ENCODE peak calls at places on chromosomes 5 and 9, in seven cellular contexts. One of them, this sample, is unnamed.

GRCh38 chr9:127450170-127450830 is 906 bp downstream of the RPL12 start:
- DNase-seq in heart left ventricle: no peak
- DNase-seq in fibroblast of the aortic adventitia: peak
- DNase-seq in colonic mucosa: peak
- DNase-seq in WTC11: no peak
- DNase-seq in OCI-LY7: peak
- DNase-seq in Calu3: no peak
- DNase-seq in this sample: peak

GRCh38 chr5:166907314-166907713 is 1384.1 kb upstream of the WWC1 start:
- DNase-seq in Calu3: no peak
- DNase-seq in WTC11: no peak
- DNase-seq in OCI-LY7: no peak
- DNase-seq in colonic mucosa: no peak
- DNase-seq in fibroblast of the aortic adventitia: peak
- DNase-seq in heart left ventricle: no peak
- DNase-seq in this sample: peak

GRCh38 chr9:36485647-36486453 is 85.8 kb upstream of the RNF38 start:
- DNase-seq in colonic mucosa: peak
- DNase-seq in heart left ventricle: peak
- DNase-seq in Calu3: no peak
- DNase-seq in OCI-LY7: no peak
- DNase-seq in fibroblast of the aortic adventitia: no peak
- DNase-seq in WTC11: no peak
- DNase-seq in this sample: peak

GRCh38 chr9:34575775-34576592 is 13.5 kb downstream of the CNTFR start:
- DNase-seq in heart left ventricle: no peak
- DNase-seq in Calu3: no peak
- DNase-seq in fibroblast of the aortic adventitia: no peak
- DNase-seq in OCI-LY7: no peak
- DNase-seq in WTC11: no peak
- DNase-seq in colonic mucosa: peak
- DNase-seq in this sample: no peak

GRCh38 chr9:20028849-20029231 is 240.0 kb upstream of the SLC24A2 start:
- DNase-seq in fibroblast of the aortic adventitia: no peak
- DNase-seq in OCI-LY7: no peak
- DNase-seq in colonic mucosa: no peak
- DNase-seq in heart left ventricle: peak
- DNase-seq in Calu3: no peak
- DNase-seq in WTC11: no peak
- DNase-seq in this sample: no peak

GRCh38 chr5:9339206-9339818 is 206.6 kb downstream of the SEMA5A start:
- DNase-seq in fibroblast of the aortic adventitia: no peak
- DNase-seq in WTC11: peak
- DNase-seq in heart left ventricle: no peak
- DNase-seq in colonic mucosa: no peak
- DNase-seq in Calu3: no peak
- DNase-seq in OCI-LY7: peak
- DNase-seq in this sample: peak

GRCh38 chr9:133990366-133991210 is 1.5 kb downstream of the VAV2 start:
- DNase-seq in OCI-LY7: no peak
- DNase-seq in heart left ventricle: no peak
- DNase-seq in Calu3: peak
- DNase-seq in colonic mucosa: peak
- DNase-seq in fibroblast of the aortic adventitia: peak
- DNase-seq in WTC11: peak
- DNase-seq in this sample: peak

GRCh38 chr9:77997611-77998349 is 33.8 kb downstream of the GNAQ start:
- DNase-seq in WTC11: no peak
- DNase-seq in colonic mucosa: no peak
- DNase-seq in fibroblast of the aortic adventitia: no peak
- DNase-seq in OCI-LY7: no peak
- DNase-seq in Calu3: no peak
- DNase-seq in heart left ventricle: peak
- DNase-seq in this sample: no peak

GRCh38 chr5:135216072-135216812 is 182.2 kb upstream of the PITX1 start:
- DNase-seq in colonic mucosa: peak
- DNase-seq in OCI-LY7: no peak
- DNase-seq in fibroblast of the aortic adventitia: no peak
- DNase-seq in WTC11: no peak
- DNase-seq in Calu3: no peak
- DNase-seq in heart left ventricle: no peak
- DNase-seq in this sample: no peak

GRCh38 chr9:129081388-129081889 is 528 bp downstream of the DOLPP1 start:
- DNase-seq in colonic mucosa: no peak
- DNase-seq in Calu3: no peak
- DNase-seq in WTC11: no peak
- DNase-seq in heart left ventricle: no peak
- DNase-seq in fibroblast of the aortic adventitia: no peak
- DNase-seq in OCI-LY7: no peak
- DNase-seq in this sample: peak

GRCh38 chr5:157596449-157596848 is 20.9 kb upstream of the ADAM19 start:
- DNase-seq in Calu3: no peak
- DNase-seq in colonic mucosa: no peak
- DNase-seq in heart left ventricle: no peak
- DNase-seq in WTC11: no peak
- DNase-seq in OCI-LY7: peak
- DNase-seq in fibroblast of the aortic adventitia: no peak
- DNase-seq in this sample: no peak

GRCh38 chr5:33379757-33380156 is 61.0 kb upstream of the TARS1 start:
- DNase-seq in heart left ventricle: no peak
- DNase-seq in WTC11: peak
- DNase-seq in colonic mucosa: no peak
- DNase-seq in OCI-LY7: peak
- DNase-seq in fibroblast of the aortic adventitia: peak
- DNase-seq in Calu3: no peak
- DNase-seq in this sample: peak

GRCh38 chr9:123368481-123369153 is 12.6 kb downstream of the CRB2 start:
- DNase-seq in Calu3: no peak
- DNase-seq in colonic mucosa: no peak
- DNase-seq in heart left ventricle: no peak
- DNase-seq in WTC11: no peak
- DNase-seq in fibroblast of the aortic adventitia: no peak
- DNase-seq in OCI-LY7: no peak
- DNase-seq in this sample: no peak

GRCh38 chr5:173946353-173946752 is 42.6 kb upstream of the C5orf47 start:
- DNase-seq in fibroblast of the aortic adventitia: no peak
- DNase-seq in Calu3: no peak
- DNase-seq in heart left ventricle: no peak
- DNase-seq in OCI-LY7: no peak
- DNase-seq in WTC11: no peak
- DNase-seq in colonic mucosa: no peak
- DNase-seq in this sample: no peak

GRCh38 chr9:32291370-32291769 is 93.1 kb upstream of the ACO1 start:
- DNase-seq in OCI-LY7: no peak
- DNase-seq in heart left ventricle: no peak
- DNase-seq in colonic mucosa: no peak
- DNase-seq in fibroblast of the aortic adventitia: no peak
- DNase-seq in WTC11: no peak
- DNase-seq in Calu3: no peak
- DNase-seq in this sample: no peak

GRCh38 chr5:41416336-41416735 is 94.1 kb downstream of the PLCXD3 start:
- DNase-seq in OCI-LY7: no peak
- DNase-seq in WTC11: no peak
- DNase-seq in Calu3: no peak
- DNase-seq in colonic mucosa: no peak
- DNase-seq in fibroblast of the aortic adventitia: no peak
- DNase-seq in heart left ventricle: no peak
- DNase-seq in this sample: peak

GRCh38 chr9:94993141-94993820 is 266.8 kb downstream of the AOPEP start:
- DNase-seq in Calu3: no peak
- DNase-seq in heart left ventricle: no peak
- DNase-seq in WTC11: no peak
- DNase-seq in fibroblast of the aortic adventitia: peak
- DNase-seq in OCI-LY7: no peak
- DNase-seq in colonic mucosa: no peak
- DNase-seq in this sample: no peak

GRCh38 chr5:132836852-132837251 is 6.4 kb upstream of the SHROOM1 start:
- DNase-seq in WTC11: no peak
- DNase-seq in Calu3: no peak
- DNase-seq in heart left ventricle: no peak
- DNase-seq in colonic mucosa: no peak
- DNase-seq in fibroblast of the aortic adventitia: no peak
- DNase-seq in OCI-LY7: no peak
- DNase-seq in this sample: no peak

DNA sequence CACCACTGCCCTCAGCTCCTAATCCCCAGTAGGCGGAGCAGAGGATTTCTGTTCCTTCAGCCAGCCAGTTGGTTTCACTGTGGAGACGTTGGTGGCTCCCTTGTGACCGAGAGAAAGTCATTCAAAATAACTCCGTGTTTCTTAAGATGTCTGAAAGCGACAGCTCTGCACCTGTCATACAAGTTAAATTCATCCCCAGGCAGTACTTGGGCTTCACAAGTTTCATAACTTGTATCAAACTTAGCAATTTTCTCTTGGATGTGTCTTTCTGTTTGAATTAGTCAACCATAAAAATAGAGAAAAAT is 410 bp upstream of the CDKN2B start:
- DNase-seq in OCI-LY7: no peak
- DNase-seq in heart left ventricle: no peak
- DNase-seq in WTC11: no peak
- DNase-seq in colonic mucosa: no peak
- DNase-seq in fibroblast of the aortic adventitia: no peak
- DNase-seq in Calu3: no peak
- DNase-seq in this sample: no peak
- TF ChIP-seq CTCF in OCI-LY7: no peak
- TF ChIP-seq CTCF in heart left ventricle: peak
- TF ChIP-seq CTCF in WTC11: no peak
- TF ChIP-seq CTCF in colonic mucosa: no peak
- TF ChIP-seq CTCF in fibroblast of the aortic adventitia: peak
- TF ChIP-seq CTCF in Calu3: no peak
- TF ChIP-seq CTCF in this sample: no peak

GRCh38 chr5:113240032-113240431 is 194.8 kb downstream of the TSSK1B start:
- DNase-seq in heart left ventricle: no peak
- DNase-seq in colonic mucosa: no peak
- DNase-seq in Calu3: no peak
- DNase-seq in fibroblast of the aortic adventitia: no peak
- DNase-seq in WTC11: no peak
- DNase-seq in OCI-LY7: no peak
- DNase-seq in this sample: no peak

GRCh38 chr5:113240951-113241726 is 193.7 kb downstream of the TSSK1B start:
- DNase-seq in colonic mucosa: no peak
- DNase-seq in Calu3: no peak
- DNase-seq in OCI-LY7: no peak
- DNase-seq in WTC11: no peak
- DNase-seq in heart left ventricle: no peak
- DNase-seq in fibroblast of the aortic adventitia: no peak
- DNase-seq in this sample: no peak

GRCh38 chr5:113244966-113245365 is 189.8 kb downstream of the TSSK1B start:
- DNase-seq in colonic mucosa: no peak
- DNase-seq in fibroblast of the aortic adventitia: no peak
- DNase-seq in heart left ventricle: no peak
- DNase-seq in Calu3: no peak
- DNase-seq in WTC11: no peak
- DNase-seq in OCI-LY7: no peak
- DNase-seq in this sample: no peak

GRCh38 chr5:113243349-113243664 is 191.5 kb downstream of the TSSK1B start:
- DNase-seq in OCI-LY7: no peak
- DNase-seq in fibroblast of the aortic adventitia: no peak
- DNase-seq in Calu3: no peak
- DNase-seq in heart left ventricle: no peak
- DNase-seq in WTC11: no peak
- DNase-seq in colonic mucosa: no peak
- DNase-seq in this sample: no peak

GRCh38 chr5:113242481-113243348 is 192.1 kb downstream of the TSSK1B start:
- DNase-seq in Calu3: no peak
- DNase-seq in OCI-LY7: no peak
- DNase-seq in fibroblast of the aortic adventitia: no peak
- DNase-seq in colonic mucosa: no peak
- DNase-seq in heart left ventricle: no peak
- DNase-seq in WTC11: no peak
- DNase-seq in this sample: peak
- TF ChIP-seq CTCF in Calu3: no peak
- TF ChIP-seq CTCF in OCI-LY7: no peak
- TF ChIP-seq CTCF in fibroblast of the aortic adventitia: no peak
- TF ChIP-seq CTCF in colonic mucosa: no peak
- TF ChIP-seq CTCF in heart left ventricle: no peak
- TF ChIP-seq CTCF in WTC11: no peak
- TF ChIP-seq CTCF in this sample: no peak

GRCh38 chr9:131393622-131394463 is at the start of gene PRRC2B:
- DNase-seq in WTC11: peak
- DNase-seq in OCI-LY7: peak
- DNase-seq in colonic mucosa: peak
- DNase-seq in Calu3: peak
- DNase-seq in heart left ventricle: peak
- DNase-seq in fibroblast of the aortic adventitia: peak
- DNase-seq in this sample: peak

GRCh38 chr9:131396626-131397025 is 2.7 kb downstream of the PRRC2B start:
- DNase-seq in OCI-LY7: no peak
- DNase-seq in WTC11: no peak
- DNase-seq in Calu3: no peak
- DNase-seq in heart left ventricle: no peak
- DNase-seq in fibroblast of the aortic adventitia: no peak
- DNase-seq in colonic mucosa: no peak
- DNase-seq in this sample: no peak

GRCh38 chr9:131394464-131395026 is 659 bp downstream of the PRRC2B start:
- DNase-seq in colonic mucosa: peak
- DNase-seq in WTC11: peak
- DNase-seq in OCI-LY7: peak
- DNase-seq in heart left ventricle: peak
- DNase-seq in Calu3: no peak
- DNase-seq in fibroblast of the aortic adventitia: peak
- DNase-seq in this sample: no peak

GRCh38 chr9:131395745-131396479 is 2.0 kb downstream of the PRRC2B start:
- DNase-seq in WTC11: no peak
- DNase-seq in Calu3: no peak
- DNase-seq in colonic mucosa: no peak
- DNase-seq in fibroblast of the aortic adventitia: no peak
- DNase-seq in OCI-LY7: peak
- DNase-seq in heart left ventricle: no peak
- DNase-seq in this sample: peak

DNA sequence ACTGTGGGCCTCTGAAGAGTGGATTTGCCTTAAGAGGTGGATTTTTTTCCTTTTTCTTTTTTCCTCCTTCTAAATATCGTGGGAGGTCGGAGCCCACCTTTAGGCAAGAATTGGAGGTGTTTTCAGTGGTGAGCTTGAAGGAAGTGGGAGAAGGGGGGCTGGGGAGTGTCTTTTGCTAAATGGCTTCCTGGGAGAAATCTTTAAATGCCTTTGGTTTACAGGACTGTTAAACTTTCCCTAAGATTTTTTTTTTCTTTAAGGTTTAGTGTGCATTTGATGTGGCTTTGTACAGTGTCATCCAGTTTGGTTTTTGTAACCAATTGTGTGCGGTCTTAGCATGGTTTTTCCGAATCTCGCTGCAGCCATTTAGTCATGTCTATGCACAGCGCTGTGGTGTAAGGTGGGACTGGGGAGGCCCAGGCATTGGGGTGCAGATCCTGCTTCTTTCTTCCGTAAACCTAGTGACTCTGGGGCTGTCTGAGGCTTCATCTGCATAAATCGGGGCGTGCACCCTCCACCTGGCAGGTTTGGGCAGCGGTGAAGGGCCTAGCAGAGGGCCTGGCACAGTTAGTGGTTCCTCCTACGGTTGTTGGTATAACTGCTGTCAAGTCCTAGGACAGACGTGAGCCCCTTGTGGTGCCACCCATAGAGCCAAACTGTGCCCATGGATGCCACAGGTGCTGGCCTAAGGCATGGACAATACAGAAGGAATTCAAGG is 1.3 kb downstream of the PRRC2B start:
- DNase-seq in heart left ventricle: no peak
- DNase-seq in OCI-LY7: peak
- DNase-seq in Calu3: no peak
- DNase-seq in colonic mucosa: peak
- DNase-seq in fibroblast of the aortic adventitia: peak
- DNase-seq in WTC11: peak
- DNase-seq in this sample: peak
- TF ChIP-seq CTCF in heart left ventricle: no peak
- TF ChIP-seq CTCF in OCI-LY7: peak
- TF ChIP-seq CTCF in Calu3: no peak
- TF ChIP-seq CTCF in colonic mucosa: peak
- TF ChIP-seq CTCF in fibroblast of the aortic adventitia: no peak
- TF ChIP-seq CTCF in WTC11: no peak
- TF ChIP-seq CTCF in this sample: no peak

GRCh38 chr9:89009049-89009840 is 18.0 kb downstream of the S1PR3 start:
- DNase-seq in heart left ventricle: no peak
- DNase-seq in OCI-LY7: peak
- DNase-seq in Calu3: no peak
- DNase-seq in WTC11: no peak
- DNase-seq in colonic mucosa: no peak
- DNase-seq in fibroblast of the aortic adventitia: no peak
- DNase-seq in this sample: no peak
- TF ChIP-seq CTCF in heart left ventricle: no peak
- TF ChIP-seq CTCF in OCI-LY7: peak
- TF ChIP-seq CTCF in Calu3: no peak
- TF ChIP-seq CTCF in WTC11: no peak
- TF ChIP-seq CTCF in colonic mucosa: no peak
- TF ChIP-seq CTCF in fibroblast of the aortic adventitia: no peak
- TF ChIP-seq CTCF in this sample: no peak

This sample was measured in MCF 10A.